ENCODE peak calls at places on chromosomes 7 and 10, in five cellular contexts. One of them, this sample, is unnamed.

GRCh38 chr10:72261323-72262018 is 12.3 kb upstream of the DDIT4 start:
- DNase-seq in H9: no peak
- DNase-seq in AG09309: no peak
- DNase-seq in dorsolateral prefrontal cortex: no peak
- DNase-seq in neural progenitor cell: no peak
- DNase-seq in this sample: peak

GRCh38 chr7:75712517-75713361 is 26.0 kb downstream of the HIP1 start:
- DNase-seq in H9: peak
- DNase-seq in AG09309: no peak
- DNase-seq in dorsolateral prefrontal cortex: no peak
- DNase-seq in neural progenitor cell: no peak
- DNase-seq in this sample: no peak

GRCh38 chr7:21960922-21961321 is 15.2 kb upstream of the CDCA7L start:
- DNase-seq in H9: no peak
- DNase-seq in AG09309: peak
- DNase-seq in dorsolateral prefrontal cortex: no peak
- DNase-seq in neural progenitor cell: no peak
- DNase-seq in this sample: no peak

GRCh38 chr10:78362406-78363022 is 328.9 kb downstream of the RPS24 start:
- DNase-seq in H9: peak
- DNase-seq in AG09309: no peak
- DNase-seq in dorsolateral prefrontal cortex: no peak
- DNase-seq in neural progenitor cell: no peak
- DNase-seq in this sample: no peak

GRCh38 chr10:101489355-101489754 is 98.7 kb downstream of the POLL start:
- DNase-seq in H9: no peak
- DNase-seq in AG09309: peak
- DNase-seq in dorsolateral prefrontal cortex: no peak
- DNase-seq in neural progenitor cell: no peak
- DNase-seq in this sample: no peak

GRCh38 chr10:34135515-34135914 is 679.6 kb downstream of the PARD3 start:
- DNase-seq in H9: no peak
- DNase-seq in AG09309: no peak
- DNase-seq in dorsolateral prefrontal cortex: no peak
- DNase-seq in neural progenitor cell: no peak
- DNase-seq in this sample: no peak

GRCh38 chr7:90657481-90657880 is 61.4 kb downstream of the CDK14 start:
- DNase-seq in H9: no peak
- DNase-seq in AG09309: no peak
- DNase-seq in dorsolateral prefrontal cortex: no peak
- DNase-seq in neural progenitor cell: no peak
- DNase-seq in this sample: no peak

GRCh38 chr7:103637080-103637479 is 191.1 kb upstream of the SLC26A5 start:
- DNase-seq in H9: no peak
- DNase-seq in AG09309: peak
- DNase-seq in dorsolateral prefrontal cortex: no peak
- DNase-seq in neural progenitor cell: no peak
- DNase-seq in this sample: no peak

GRCh38 chr7:127900735-127901685 is 130.2 kb downstream of the LRRC4 start:
- DNase-seq in H9: peak
- DNase-seq in AG09309: no peak
- DNase-seq in dorsolateral prefrontal cortex: no peak
- DNase-seq in neural progenitor cell: peak
- DNase-seq in this sample: no peak

GRCh38 chr7:47672267-47672920 is 90.5 kb upstream of the TNS3 start:
- DNase-seq in H9: no peak
- DNase-seq in AG09309: no peak
- DNase-seq in dorsolateral prefrontal cortex: no peak
- DNase-seq in neural progenitor cell: no peak
- DNase-seq in this sample: no peak

GRCh38 chr10:78312197-78313046 is 278.8 kb downstream of the RPS24 start:
- DNase-seq in H9: peak
- DNase-seq in AG09309: no peak
- DNase-seq in dorsolateral prefrontal cortex: no peak
- DNase-seq in neural progenitor cell: no peak
- DNase-seq in this sample: no peak

GRCh38 chr7:94396044-94396443 is 1.3 kb downstream of the COL1A2 start:
- DNase-seq in H9: no peak
- DNase-seq in AG09309: no peak
- DNase-seq in dorsolateral prefrontal cortex: no peak
- DNase-seq in neural progenitor cell: peak
- DNase-seq in this sample: no peak

GRCh38 chr10:65720901-65721300 is 1204.9 kb upstream of the LRRTM3 start:
- DNase-seq in H9: no peak
- DNase-seq in AG09309: no peak
- DNase-seq in dorsolateral prefrontal cortex: no peak
- DNase-seq in neural progenitor cell: no peak
- DNase-seq in this sample: no peak

GRCh38 chr7:130793855-130794618 is 60.0 kb upstream of the KLF14 start:
- DNase-seq in H9: no peak
- DNase-seq in AG09309: peak
- DNase-seq in dorsolateral prefrontal cortex: no peak
- DNase-seq in neural progenitor cell: no peak
- DNase-seq in this sample: no peak
- TF ChIP-seq CTCF in H9: peak
- TF ChIP-seq CTCF in AG09309: peak
- TF ChIP-seq CTCF in dorsolateral prefrontal cortex: no peak
- TF ChIP-seq CTCF in neural progenitor cell: peak
- TF ChIP-seq CTCF in this sample: no peak

DNA sequence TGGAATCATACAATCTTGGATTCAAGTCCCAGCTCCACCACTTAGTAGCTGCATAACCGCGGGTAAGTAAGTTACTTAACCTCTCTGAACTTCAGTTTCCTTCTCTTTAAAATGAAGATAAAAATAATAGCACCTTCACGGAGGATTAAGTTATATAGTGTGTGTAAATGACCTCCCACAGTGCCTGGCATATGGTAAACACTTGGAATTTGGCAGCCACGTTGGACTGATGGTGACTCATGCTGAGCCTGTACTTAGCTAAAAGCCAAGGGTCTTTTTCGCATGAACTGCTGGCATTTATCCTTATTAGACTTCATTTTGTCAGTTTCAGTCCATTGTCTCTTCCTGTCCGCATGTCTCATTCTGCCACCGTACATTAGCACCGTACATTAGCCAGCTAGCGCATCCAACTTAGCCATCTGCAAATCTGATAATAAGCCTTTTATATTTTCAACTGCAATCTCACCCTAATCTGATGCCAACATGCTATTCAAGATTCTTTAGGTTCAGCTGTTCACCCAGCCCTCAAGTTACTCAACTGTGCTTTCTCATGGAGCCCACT is 11.2 kb downstream of the SLC13A4 start:
- DNase-seq in H9: no peak
- DNase-seq in AG09309: peak
- DNase-seq in dorsolateral prefrontal cortex: no peak
- DNase-seq in neural progenitor cell: no peak
- DNase-seq in this sample: no peak
- TF ChIP-seq CTCF in H9: no peak
- TF ChIP-seq CTCF in AG09309: no peak
- TF ChIP-seq CTCF in dorsolateral prefrontal cortex: no peak
- TF ChIP-seq CTCF in neural progenitor cell: no peak
- TF ChIP-seq CTCF in this sample: no peak

DNA sequence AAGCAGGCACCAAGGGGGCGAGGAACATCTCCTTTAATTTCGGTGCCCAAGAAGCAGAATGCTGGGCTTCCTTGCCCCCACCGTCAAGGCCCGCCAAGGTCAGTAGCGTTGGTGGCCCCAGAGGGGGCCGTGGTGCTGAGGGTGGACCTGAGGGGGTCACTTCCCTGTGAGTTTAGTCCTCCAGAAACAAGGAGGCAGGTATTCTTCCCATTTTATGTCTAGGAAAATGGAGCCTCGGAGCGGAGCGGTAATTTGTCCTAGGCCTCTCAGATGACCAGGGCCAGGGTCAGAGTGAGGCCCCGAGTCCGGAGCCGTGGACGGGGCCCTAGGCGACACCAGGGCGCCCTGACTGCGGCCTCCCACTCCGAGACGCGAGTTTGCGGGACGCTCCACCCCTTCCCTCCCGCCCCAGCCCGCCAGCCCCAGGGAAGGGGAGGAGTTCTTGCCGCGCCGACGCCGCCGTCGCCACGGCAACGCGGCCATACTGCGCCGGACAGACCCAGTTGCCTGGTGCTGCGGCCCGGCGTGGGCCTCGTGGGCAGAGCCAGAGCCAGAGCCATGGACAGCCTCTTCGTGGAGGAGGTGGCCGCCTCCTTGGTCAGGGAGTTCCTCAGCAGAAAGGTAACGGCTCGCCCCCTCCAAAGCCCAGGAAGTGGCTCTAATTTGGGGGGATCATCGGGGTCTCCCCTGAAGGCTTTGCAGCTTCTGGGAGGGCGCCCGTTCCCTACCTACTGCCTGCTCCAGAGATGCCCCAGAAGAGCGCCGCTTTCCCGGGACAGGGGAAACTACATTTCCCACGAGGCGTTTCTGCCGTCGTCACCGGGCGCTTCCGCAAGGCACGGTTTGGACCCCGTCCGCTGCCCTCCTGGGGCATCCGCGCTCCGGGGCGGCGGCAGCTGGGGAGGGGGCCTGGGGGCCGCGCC is at the start of gene MINDY4:
- DNase-seq in H9: peak
- DNase-seq in AG09309: no peak
- DNase-seq in dorsolateral prefrontal cortex: peak
- DNase-seq in neural progenitor cell: peak
- DNase-seq in this sample: peak
- TF ChIP-seq CTCF in H9: peak
- TF ChIP-seq CTCF in AG09309: peak
- TF ChIP-seq CTCF in dorsolateral prefrontal cortex: peak
- TF ChIP-seq CTCF in neural progenitor cell: peak
- TF ChIP-seq CTCF in this sample: no peak

DNA sequence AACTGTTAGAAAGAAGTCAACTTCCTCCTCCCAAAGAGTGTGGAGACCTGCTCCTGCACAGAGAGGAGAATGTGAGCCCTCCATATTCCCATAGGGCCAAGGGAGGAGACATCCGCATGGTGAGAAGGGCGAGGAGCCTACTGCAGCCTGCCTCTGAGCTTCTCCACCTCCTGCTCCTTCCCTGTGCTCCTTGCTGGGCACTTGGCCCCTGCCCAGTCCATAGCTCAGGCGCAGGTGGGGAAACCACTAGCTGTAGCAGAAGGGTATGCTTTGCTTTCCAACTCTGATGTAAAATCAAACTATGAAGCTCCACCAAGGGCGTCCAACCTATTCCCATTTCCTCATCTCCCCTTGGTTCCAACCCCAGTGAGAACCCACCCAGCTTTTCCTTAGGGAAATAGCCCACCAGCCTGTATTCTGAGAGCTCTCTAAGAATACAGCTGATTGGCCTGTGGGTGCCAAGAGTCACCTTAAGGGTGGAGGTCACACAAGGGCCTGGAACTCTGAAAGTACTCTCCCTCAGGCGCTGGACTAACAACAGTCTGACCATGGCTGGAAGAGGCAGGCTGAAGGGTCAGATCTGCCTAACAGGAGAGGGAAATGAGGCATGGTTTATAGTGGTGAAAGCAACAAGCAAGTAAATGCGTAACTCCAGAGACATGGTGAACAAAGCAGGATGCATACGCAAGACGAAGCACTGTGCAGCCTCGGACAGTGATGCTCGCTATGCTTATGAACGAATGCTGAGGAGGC is 13.9 kb downstream of the ZNF488 start:
- DNase-seq in H9: peak
- DNase-seq in AG09309: no peak
- DNase-seq in dorsolateral prefrontal cortex: peak
- DNase-seq in neural progenitor cell: no peak
- DNase-seq in this sample: no peak
- TF ChIP-seq CTCF in H9: no peak
- TF ChIP-seq CTCF in AG09309: no peak
- TF ChIP-seq CTCF in dorsolateral prefrontal cortex: no peak
- TF ChIP-seq CTCF in neural progenitor cell: no peak
- TF ChIP-seq CTCF in this sample: no peak

DNA sequence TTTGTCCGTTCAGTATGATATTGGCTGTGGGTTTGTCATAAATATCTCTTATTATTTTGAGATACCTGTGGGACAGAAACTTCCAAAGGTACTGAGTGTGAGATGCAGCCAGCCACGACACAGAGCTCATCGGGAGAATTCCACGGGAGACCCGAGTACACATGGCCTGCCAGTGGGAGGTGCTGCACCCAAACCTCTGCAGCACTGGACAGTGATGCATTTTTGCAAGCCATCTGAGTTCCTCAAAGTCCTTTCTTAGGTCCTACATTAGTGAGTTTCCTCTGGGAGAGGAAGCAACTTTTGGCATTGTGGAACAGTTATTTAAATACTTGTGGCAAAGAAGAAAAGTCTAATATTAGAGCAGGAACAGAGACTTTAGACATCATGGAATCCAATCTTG is 77.5 kb downstream of the ARID5B start:
- DNase-seq in H9: no peak
- DNase-seq in AG09309: no peak
- DNase-seq in dorsolateral prefrontal cortex: no peak
- DNase-seq in neural progenitor cell: no peak
- DNase-seq in this sample: no peak
- TF ChIP-seq CTCF in H9: peak
- TF ChIP-seq CTCF in AG09309: no peak
- TF ChIP-seq CTCF in dorsolateral prefrontal cortex: peak
- TF ChIP-seq CTCF in neural progenitor cell: peak
- TF ChIP-seq CTCF in this sample: no peak

GRCh38 chr7:68425377-68425776 is 1172.9 kb upstream of the AUTS2 start:
- DNase-seq in H9: no peak
- DNase-seq in AG09309: no peak
- DNase-seq in dorsolateral prefrontal cortex: no peak
- DNase-seq in neural progenitor cell: no peak
- DNase-seq in this sample: no peak
- TF ChIP-seq CTCF in H9: peak
- TF ChIP-seq CTCF in AG09309: peak
- TF ChIP-seq CTCF in dorsolateral prefrontal cortex: peak
- TF ChIP-seq CTCF in neural progenitor cell: peak
- TF ChIP-seq CTCF in this sample: no peak

GRCh38 chr10:100348389-100348927 is 1.4 kb downstream of the SCD start:
- DNase-seq in H9: no peak
- DNase-seq in AG09309: no peak
- DNase-seq in dorsolateral prefrontal cortex: no peak
- DNase-seq in neural progenitor cell: no peak
- DNase-seq in this sample: no peak
- TF ChIP-seq CTCF in H9: no peak
- TF ChIP-seq CTCF in AG09309: no peak
- TF ChIP-seq CTCF in dorsolateral prefrontal cortex: no peak
- TF ChIP-seq CTCF in neural progenitor cell: no peak
- TF ChIP-seq CTCF in this sample: no peak

This sample was measured in glutamatergic neuron.